ENCODE peak calls at places on chromosome 20, in four cellular contexts. R is natural killer cell, X is GM12865, P is GM13976. T is an unnamed sample.

GRCh38 chr20:15836634-15837033 is 736.6 kb downstream of the KIF16B start:
- DNase-seq in X (no peak), P (no peak), R (no peak), T (no peak)

GRCh38 chr20:44271915-44272663 is 25.0 kb downstream of the GDAP1L1 start:
- DNase-seq in R (no peak), X (no peak), P (no peak), T (no peak)

GRCh38 chr20:33604084-33604990 is 57.8 kb upstream of the C20orf144 start:
- DNase-seq in P (no peak), X (no peak), R (no peak), T (no peak)

GRCh38 chr20:24165336-24166126 is 177.0 kb upstream of the GGTLC1 start:
- DNase-seq in R (no peak), X (no peak), P (no peak), T (no peak)

GRCh38 chr20:8756410-8756809 is 312.5 kb upstream of the PLCB4 start:
- DNase-seq in X (no peak), P (no peak), R (no peak), T (no peak)

GRCh38 chr20:24100370-24101011 is 111.9 kb upstream of the GGTLC1 start:
- DNase-seq in P (peak), X (peak), R (peak), T (peak)

GRCh38 chr20:34637245-34638185 is 39.4 kb downstream of the PIGU start:
- DNase-seq in R (no peak), X (no peak), P (no peak), T (no peak)

GRCh38 chr20:60851826-60852704 is 400.0 kb upstream of the CDH4 start:
- DNase-seq in X (no peak), R (no peak), P (no peak), T (no peak)

GRCh38 chr20:9551808-9552550 is 37.6 kb downstream of the LAMP5 start:
- DNase-seq in P (no peak), R (no peak), X (no peak), T (peak)

GRCh38 chr20:12171927-12172581 is 254.4 kb downstream of the BTBD3 start:
- DNase-seq in R (no peak), X (no peak), P (no peak), T (no peak)

GRCh38 chr20:45306431-45306982 is at the start of gene RBPJL:
- DNase-seq in P (peak), X (no peak), R (peak), T (peak)

GRCh38 chr20:2602046-2602735 is 50.2 kb upstream of the NOP56 start:
- DNase-seq in R (no peak), P (no peak), X (no peak), T (peak)

GRCh38 chr20:10961651-10962288 is 288.0 kb upstream of the JAG1 start:
- DNase-seq in P (no peak), X (no peak), R (no peak), T (no peak)

GRCh38 chr20:50138120-50138478 is 15.4 kb downstream of the PEDS1 start:
- DNase-seq in R (no peak), X (no peak), P (no peak), T (no peak)

GRCh38 chr20:50136822-50137599 is 16.5 kb downstream of the PEDS1 start:
- DNase-seq in R (no peak), X (no peak), P (no peak), T (no peak)

GRCh38 chr20:50141018-50141675 is 12.4 kb downstream of the PEDS1 start:
- DNase-seq in X (no peak), R (no peak), P (no peak), T (no peak)

GRCh38 chr20:50140339-50140859 is 13.1 kb downstream of the PEDS1 start:
- DNase-seq in P (no peak), X (no peak), R (no peak), T (no peak)

DNA sequence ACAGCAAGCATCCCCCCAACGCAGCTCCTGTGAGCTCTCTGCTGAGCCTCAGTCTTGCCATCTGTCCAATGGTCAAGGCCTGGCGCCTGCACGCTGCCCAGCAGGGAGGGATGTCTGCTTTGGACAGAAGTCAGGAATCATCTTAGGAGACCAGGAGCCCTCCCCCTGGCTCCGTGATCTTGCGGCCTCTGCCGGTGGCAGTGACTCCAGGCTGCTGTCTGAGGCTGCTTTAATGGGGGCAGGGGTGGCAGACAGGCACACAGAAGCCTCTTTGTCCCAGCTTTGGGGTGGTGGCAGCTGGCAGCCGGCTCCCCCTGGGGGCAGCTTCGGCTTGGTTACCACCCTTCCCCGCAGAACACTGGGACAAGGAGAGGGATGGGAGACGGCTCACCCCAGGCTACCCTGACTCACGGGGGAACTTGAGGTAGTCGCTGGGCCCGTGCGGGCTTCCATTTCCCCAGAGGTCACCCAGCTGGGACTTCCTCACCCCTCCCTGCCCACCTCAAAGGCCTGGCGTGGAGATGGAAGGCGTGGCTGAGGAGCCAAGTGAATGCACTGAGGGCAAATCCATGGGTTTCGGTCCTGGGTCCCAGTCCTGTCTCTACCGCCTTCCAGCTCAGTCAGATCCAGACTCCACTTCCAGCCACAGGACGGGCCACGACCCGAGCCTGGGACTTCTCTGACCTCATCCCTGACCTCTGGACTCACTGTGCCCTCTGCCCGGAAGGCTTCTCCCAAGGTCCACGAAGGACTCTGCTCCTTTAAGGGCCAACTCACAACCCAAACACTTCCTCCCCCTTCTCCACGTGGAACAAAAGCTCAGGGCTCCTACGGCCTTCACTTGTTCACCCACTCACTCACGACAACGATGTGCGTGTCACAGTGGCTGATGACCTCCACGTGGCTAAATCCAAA is 14.8 kb downstream of the PEDS1 start:
- DNase-seq in P (no peak), R (no peak), X (no peak), T (peak)
- TF ChIP-seq CTCF in P (no peak), R (no peak), X (no peak), T (peak)

GRCh38 chr20:6767536-6768227 is at the start of gene BMP2:
- DNase-seq in R (peak), P (peak), X (peak), T (peak)
- TF ChIP-seq CTCF in R (no peak), P (no peak), X (no peak), T (no peak)

GRCh38 chr20:48689874-48690571 is 137.8 kb downstream of the PREX1 start:
- DNase-seq in R (no peak), P (no peak), X (no peak), T (no peak)

GRCh38 chr20:48691523-48691922 is 136.3 kb downstream of the PREX1 start:
- DNase-seq in R (no peak), P (no peak), X (no peak), T (no peak)

GRCh38 chr20:48689388-48689787 is 138.4 kb downstream of the PREX1 start:
- DNase-seq in R (peak), P (no peak), X (no peak), T (no peak)

GRCh38 chr20:48688579-48688978 is 139.2 kb downstream of the PREX1 start:
- DNase-seq in P (no peak), X (no peak), R (no peak), T (no peak)

GRCh38 chr20:48690888-48691287 is 136.9 kb downstream of the PREX1 start:
- DNase-seq in R (no peak), X (no peak), P (no peak), T (peak)
- TF ChIP-seq CTCF in R (no peak), X (no peak), P (no peak), T (no peak)

GRCh38 chr20:47125553-47126373 is 230.7 kb downstream of the ZMYND8 start:
- DNase-seq in R (no peak), X (no peak), P (no peak), T (peak)
- TF ChIP-seq CTCF in R (no peak), X (no peak), P (no peak), T (no peak)

GRCh38 chr20:63158352-63158751 is 57.6 kb downstream of the YTHDF1 start:
- DNase-seq in X (no peak), R (no peak), P (no peak), T (no peak)
- TF ChIP-seq CTCF in X (no peak), R (no peak), P (no peak), T (no peak)

GRCh38 chr20:36154696-36155628 is at the start of gene EPB41L1:
- DNase-seq in R (no peak), P (peak), X (no peak), T (no peak)

GRCh38 chr20:36155629-36155971 is 1.1 kb downstream of the EPB41L1 start:
- DNase-seq in R (no peak), X (no peak), P (no peak), T (no peak)

GRCh38 chr20:36153754-36154695 is 515 bp upstream of the EPB41L1 start:
- DNase-seq in P (peak), X (no peak), R (no peak), T (peak)

GRCh38 chr20:36157610-36158009 is 3.1 kb downstream of the EPB41L1 start:
- DNase-seq in X (no peak), R (no peak), P (no peak), T (no peak)

GRCh38 chr20:36155991-36156390 is 1.5 kb downstream of the EPB41L1 start:
- DNase-seq in X (no peak), R (no peak), P (no peak), T (no peak)
- TF ChIP-seq CTCF in X (no peak), R (no peak), P (no peak), T (no peak)

GRCh38 chr20:969868-970267 is 32.2 kb downstream of the RSPO4 start:
- DNase-seq in X (no peak), R (no peak), P (no peak), T (no peak)

GRCh38 chr20:977021-977420 is 25.1 kb downstream of the RSPO4 start:
- DNase-seq in X (no peak), R (no peak), P (no peak), T (no peak)

GRCh38 chr20:972256-972655 is 29.9 kb downstream of the RSPO4 start:
- DNase-seq in P (no peak), R (no peak), X (no peak), T (no peak)

GRCh38 chr20:976033-976432 is 26.1 kb downstream of the RSPO4 start:
- DNase-seq in X (no peak), P (no peak), R (no peak), T (no peak)

DNA sequence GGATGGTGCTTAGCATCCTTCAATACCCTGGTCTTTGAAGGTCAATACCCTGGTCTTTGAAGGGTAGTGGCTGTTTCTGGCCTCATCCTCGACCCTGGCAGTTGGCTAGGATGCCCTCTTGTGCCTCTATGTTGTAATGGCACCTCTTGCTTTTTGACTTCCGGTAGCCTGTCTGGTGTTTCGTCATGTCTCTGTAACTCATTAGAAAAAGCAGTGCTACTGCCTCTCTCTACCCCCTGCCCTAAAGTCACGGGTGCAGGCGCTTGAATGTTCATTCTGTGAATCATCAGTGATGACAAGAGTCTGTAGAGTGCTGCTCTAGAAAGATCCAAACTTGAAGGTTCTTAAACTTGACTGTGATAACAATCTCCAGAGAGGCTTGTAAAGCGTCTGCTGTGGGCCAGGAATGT is 28.3 kb downstream of the RSPO4 start:
- DNase-seq in R (no peak), P (peak), X (peak), T (peak)
- TF ChIP-seq CTCF in R (peak), P (peak), X (peak), T (no peak)

DNA sequence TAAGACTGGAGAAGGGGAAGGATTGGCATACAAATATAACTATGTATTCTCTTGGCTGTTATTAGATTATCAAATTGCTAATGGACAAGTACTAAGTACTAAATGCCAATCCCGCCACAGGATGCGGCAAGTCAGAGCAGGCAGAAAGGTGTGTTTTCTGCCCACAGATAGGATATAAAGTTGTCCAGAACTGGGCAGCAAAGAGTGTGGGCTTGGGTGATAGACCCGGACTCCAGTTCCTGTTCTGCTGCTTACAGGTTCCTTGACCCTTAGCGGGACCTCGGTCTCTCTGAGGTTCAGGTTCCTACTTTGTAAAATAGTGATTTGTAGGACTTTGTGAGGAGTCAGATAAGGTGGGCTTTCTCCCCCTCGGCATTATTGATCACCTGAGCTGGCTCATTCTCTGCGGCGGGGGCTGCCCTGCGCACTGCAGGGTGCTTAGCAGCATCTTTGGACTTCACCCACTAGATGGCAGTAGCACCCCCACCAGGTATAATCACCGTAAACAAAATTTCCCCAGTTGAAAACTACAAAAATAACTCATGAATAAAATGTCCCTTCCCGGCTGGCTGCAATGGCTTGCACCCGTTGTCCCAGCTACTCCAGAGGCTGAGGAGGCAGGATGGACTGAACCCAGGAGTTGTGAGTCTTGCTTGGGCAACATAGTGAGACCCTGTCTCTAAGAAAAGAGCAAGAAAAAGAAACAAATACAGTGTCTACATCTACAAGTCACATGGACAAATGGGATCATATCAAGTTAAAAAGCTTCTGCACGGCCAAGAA is 193.1 kb downstream of the DOK5 start:
- DNase-seq in X (peak), R (no peak), P (peak), T (peak)
- TF ChIP-seq CTCF in X (peak), R (peak), P (peak), T (peak)

T was measured in Calu3.